ENCODE peak calls at places on chromosomes 4 and X, in ten cellular contexts. One of them, this sample, is unnamed.

GRCh38 chr4:152458801-152459302 is 77.0 kb downstream of the FBXW7 start:
- DNase-seq in BE2C: no peak
- DNase-seq in AG04450: no peak
- DNase-seq in PC-3: no peak
- DNase-seq in CD4-positive, CD25-positive, alpha-beta regulatory T cell: no peak
- DNase-seq in heart left ventricle: no peak
- DNase-seq in spleen: no peak
- DNase-seq in H9: no peak
- DNase-seq in body of pancreas: no peak
- DNase-seq in lower lobe of right lung: no peak
- DNase-seq in this sample: no peak

GRCh38 chrX:80792205-80792604 is 17.5 kb downstream of the BRWD3 start:
- DNase-seq in spleen: no peak
- DNase-seq in AG04450: no peak
- DNase-seq in PC-3: no peak
- DNase-seq in body of pancreas: no peak
- DNase-seq in lower lobe of right lung: no peak
- DNase-seq in CD4-positive, CD25-positive, alpha-beta regulatory T cell: no peak
- DNase-seq in heart left ventricle: no peak
- DNase-seq in H9: no peak
- DNase-seq in BE2C: no peak
- DNase-seq in this sample: no peak

GRCh38 chrX:50805316-50805715 is 8.7 kb downstream of the SHROOM4 start:
- DNase-seq in BE2C: no peak
- DNase-seq in CD4-positive, CD25-positive, alpha-beta regulatory T cell: no peak
- DNase-seq in heart left ventricle: no peak
- DNase-seq in lower lobe of right lung: no peak
- DNase-seq in PC-3: no peak
- DNase-seq in body of pancreas: no peak
- DNase-seq in AG04450: no peak
- DNase-seq in spleen: no peak
- DNase-seq in H9: no peak
- DNase-seq in this sample: no peak

GRCh38 chr4:75831856-75832405 is 70.3 kb downstream of the PPEF2 start:
- DNase-seq in lower lobe of right lung: no peak
- DNase-seq in PC-3: no peak
- DNase-seq in CD4-positive, CD25-positive, alpha-beta regulatory T cell: no peak
- DNase-seq in spleen: no peak
- DNase-seq in H9: peak; percentile 52
- DNase-seq in heart left ventricle: no peak
- DNase-seq in body of pancreas: no peak
- DNase-seq in AG04450: no peak
- DNase-seq in BE2C: no peak
- DNase-seq in this sample: no peak

GRCh38 chrX:1093112-1093511 is 119.3 kb downstream of the CRLF2 start:
- DNase-seq in lower lobe of right lung: no peak
- DNase-seq in heart left ventricle: no peak
- DNase-seq in AG04450: no peak
- DNase-seq in spleen: peak; percentile 45
- DNase-seq in CD4-positive, CD25-positive, alpha-beta regulatory T cell: no peak
- DNase-seq in H9: no peak
- DNase-seq in body of pancreas: no peak
- DNase-seq in PC-3: no peak
- DNase-seq in BE2C: no peak
- DNase-seq in this sample: no peak

GRCh38 chrX:43876680-43877079 is 5.6 kb downstream of the MAOB start:
- DNase-seq in PC-3: no peak
- DNase-seq in heart left ventricle: no peak
- DNase-seq in BE2C: no peak
- DNase-seq in lower lobe of right lung: no peak
- DNase-seq in spleen: no peak
- DNase-seq in H9: no peak
- DNase-seq in AG04450: no peak
- DNase-seq in CD4-positive, CD25-positive, alpha-beta regulatory T cell: no peak
- DNase-seq in body of pancreas: no peak
- DNase-seq in this sample: no peak

GRCh38 chr4:7159923-7160322 is 32.4 kb upstream of the SORCS2 start:
- DNase-seq in spleen: no peak
- DNase-seq in PC-3: no peak
- DNase-seq in heart left ventricle: peak; percentile 1
- DNase-seq in H9: peak; percentile 6
- DNase-seq in lower lobe of right lung: no peak
- DNase-seq in CD4-positive, CD25-positive, alpha-beta regulatory T cell: no peak
- DNase-seq in body of pancreas: peak; percentile 28
- DNase-seq in BE2C: no peak
- DNase-seq in AG04450: no peak
- DNase-seq in this sample: no peak

GRCh38 chr4:89382439-89382838 is 74.8 kb upstream of the GPRIN3 start:
- DNase-seq in BE2C: no peak
- DNase-seq in body of pancreas: no peak
- DNase-seq in spleen: no peak
- DNase-seq in heart left ventricle: no peak
- DNase-seq in CD4-positive, CD25-positive, alpha-beta regulatory T cell: no peak
- DNase-seq in lower lobe of right lung: no peak
- DNase-seq in PC-3: no peak
- DNase-seq in H9: no peak
- DNase-seq in AG04450: no peak
- DNase-seq in this sample: no peak

GRCh38 chr4:89558147-89558546 is 250.5 kb upstream of the GPRIN3 start:
- DNase-seq in heart left ventricle: no peak
- DNase-seq in PC-3: peak; percentile 14
- DNase-seq in BE2C: no peak
- DNase-seq in body of pancreas: no peak
- DNase-seq in lower lobe of right lung: no peak
- DNase-seq in CD4-positive, CD25-positive, alpha-beta regulatory T cell: no peak
- DNase-seq in H9: peak; percentile 35
- DNase-seq in AG04450: no peak
- DNase-seq in spleen: no peak
- DNase-seq in this sample: no peak

GRCh38 chr4:102139932-102140331 is 205.3 kb downstream of the SLC39A8 start:
- DNase-seq in lower lobe of right lung: no peak
- DNase-seq in H9: no peak
- DNase-seq in AG04450: no peak
- DNase-seq in heart left ventricle: no peak
- DNase-seq in PC-3: peak; percentile 88
- DNase-seq in body of pancreas: no peak
- DNase-seq in CD4-positive, CD25-positive, alpha-beta regulatory T cell: no peak
- DNase-seq in spleen: no peak
- DNase-seq in BE2C: no peak
- DNase-seq in this sample: no peak

GRCh38 chrX:72159769-72160168 is 21.8 kb upstream of the PIN4 start:
- DNase-seq in H9: no peak
- DNase-seq in heart left ventricle: no peak
- DNase-seq in spleen: no peak
- DNase-seq in CD4-positive, CD25-positive, alpha-beta regulatory T cell: no peak
- DNase-seq in BE2C: no peak
- DNase-seq in body of pancreas: no peak
- DNase-seq in AG04450: no peak
- DNase-seq in PC-3: no peak
- DNase-seq in lower lobe of right lung: no peak
- DNase-seq in this sample: no peak

GRCh38 chrX:8832582-8833378 is 31.6 kb upstream of the FAM9A start:
- DNase-seq in spleen: no peak
- DNase-seq in AG04450: no peak
- DNase-seq in PC-3: no peak
- DNase-seq in lower lobe of right lung: no peak
- DNase-seq in body of pancreas: no peak
- DNase-seq in heart left ventricle: no peak
- DNase-seq in H9: no peak
- DNase-seq in CD4-positive, CD25-positive, alpha-beta regulatory T cell: no peak
- DNase-seq in BE2C: no peak
- DNase-seq in this sample: no peak

GRCh38 chr4:128858875-128859696 is 49.6 kb downstream of the JADE1 start:
- DNase-seq in body of pancreas: no peak
- DNase-seq in CD4-positive, CD25-positive, alpha-beta regulatory T cell: no peak
- DNase-seq in AG04450: peak; percentile 58
- DNase-seq in PC-3: no peak
- DNase-seq in spleen: no peak
- DNase-seq in BE2C: no peak
- DNase-seq in H9: no peak
- DNase-seq in heart left ventricle: peak; percentile 54
- DNase-seq in lower lobe of right lung: no peak
- DNase-seq in this sample: no peak

GRCh38 chr4:128862608-128863313 is 53.3 kb downstream of the JADE1 start:
- DNase-seq in AG04450: no peak
- DNase-seq in spleen: peak; percentile 74
- DNase-seq in BE2C: no peak
- DNase-seq in PC-3: no peak
- DNase-seq in H9: no peak
- DNase-seq in lower lobe of right lung: no peak
- DNase-seq in CD4-positive, CD25-positive, alpha-beta regulatory T cell: peak; percentile 27
- DNase-seq in body of pancreas: no peak
- DNase-seq in heart left ventricle: no peak
- DNase-seq in this sample: peak; percentile 32

GRCh38 chr4:128863314-128864075 is 54.0 kb downstream of the JADE1 start:
- DNase-seq in CD4-positive, CD25-positive, alpha-beta regulatory T cell: peak; percentile 58
- DNase-seq in lower lobe of right lung: peak; percentile 58
- DNase-seq in AG04450: peak; percentile 60
- DNase-seq in body of pancreas: peak; percentile 84
- DNase-seq in PC-3: peak; percentile 64
- DNase-seq in spleen: peak; percentile 79
- DNase-seq in BE2C: peak; percentile 84
- DNase-seq in H9: peak; percentile 88
- DNase-seq in heart left ventricle: peak; percentile 76
- DNase-seq in this sample: peak; percentile 60

GRCh38 chr4:128861856-128862518 is 52.5 kb downstream of the JADE1 start:
- DNase-seq in AG04450: no peak
- DNase-seq in PC-3: no peak
- DNase-seq in CD4-positive, CD25-positive, alpha-beta regulatory T cell: no peak
- DNase-seq in heart left ventricle: no peak
- DNase-seq in lower lobe of right lung: peak; percentile 58
- DNase-seq in spleen: peak; percentile 88
- DNase-seq in BE2C: no peak
- DNase-seq in body of pancreas: no peak
- DNase-seq in H9: no peak
- DNase-seq in this sample: no peak

GRCh38 chr4:128859887-128860774 is 50.6 kb downstream of the JADE1 start:
- DNase-seq in body of pancreas: no peak
- DNase-seq in BE2C: no peak
- DNase-seq in CD4-positive, CD25-positive, alpha-beta regulatory T cell: no peak
- DNase-seq in PC-3: no peak
- DNase-seq in AG04450: peak; percentile 85
- DNase-seq in spleen: no peak
- DNase-seq in lower lobe of right lung: no peak
- DNase-seq in H9: no peak
- DNase-seq in heart left ventricle: no peak
- DNase-seq in this sample: no peak
- H3K9me3 ChIP-seq in body of pancreas: no peaks in the 10 kb centered on the region
- H3K9me3 ChIP-seq in BE2C: no peaks in the 10 kb centered on the region
- H3K9me3 ChIP-seq in CD4-positive, CD25-positive, alpha-beta regulatory T cell: no peaks in the 10 kb centered on the region
- H3K9me3 ChIP-seq in PC-3: no peaks in the 10 kb centered on the region
- H3K9me3 ChIP-seq in AG04450: no peaks in the 10 kb centered on the region
- H3K9me3 ChIP-seq in spleen: no peaks in the 10 kb centered on the region
- H3K9me3 ChIP-seq in lower lobe of right lung: no peaks in the 10 kb centered on the region
- H3K9me3 ChIP-seq in H9: no peaks in the 10 kb centered on the region
- H3K9me3 ChIP-seq in heart left ventricle: no peaks in the 10 kb centered on the region
- H3K9me3 ChIP-seq in this sample: no peaks in the 10 kb centered on the region

DNA sequence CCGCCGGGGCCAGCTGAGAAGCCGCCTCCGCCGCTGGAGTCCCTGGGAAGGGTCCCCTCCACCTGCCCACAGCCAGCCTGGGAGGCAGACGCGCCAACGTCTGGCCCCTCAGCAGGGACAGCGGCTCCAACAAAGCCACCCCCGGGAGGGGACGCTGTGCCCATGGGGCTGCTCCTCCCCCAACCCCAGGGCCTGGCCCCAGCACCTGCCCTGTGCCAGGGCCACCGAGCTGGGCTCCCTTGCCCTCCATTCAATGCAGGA is 6.1 kb upstream of the HMX1 start:
- DNase-seq in PC-3: no peak
- DNase-seq in heart left ventricle: no peak
- DNase-seq in body of pancreas: no peak
- DNase-seq in CD4-positive, CD25-positive, alpha-beta regulatory T cell: no peak
- DNase-seq in AG04450: no peak
- DNase-seq in H9: no peak
- DNase-seq in lower lobe of right lung: no peak
- DNase-seq in spleen: no peak
- DNase-seq in BE2C: no peak
- DNase-seq in this sample: no peak
- H3K9me3 ChIP-seq in PC-3: no peaks in the 10 kb centered on the region
- H3K9me3 ChIP-seq in heart left ventricle: no peaks in the 10 kb centered on the region
- H3K9me3 ChIP-seq in body of pancreas: no peaks in the 10 kb centered on the region
- H3K9me3 ChIP-seq in CD4-positive, CD25-positive, alpha-beta regulatory T cell: no peaks in the 10 kb centered on the region
- H3K9me3 ChIP-seq in AG04450: no peaks in the 10 kb centered on the region
- H3K9me3 ChIP-seq in H9: no peaks in the 10 kb centered on the region
- H3K9me3 ChIP-seq in lower lobe of right lung: no peaks in the 10 kb centered on the region
- H3K9me3 ChIP-seq in spleen: no peaks in the 10 kb centered on the region
- H3K9me3 ChIP-seq in BE2C: no peaks in the 10 kb centered on the region
- H3K9me3 ChIP-seq in this sample: no peaks in the 10 kb centered on the region

GRCh38 chr4:116499-116898 is 7.8 kb upstream of the ZNF718 start:
- DNase-seq in CD4-positive, CD25-positive, alpha-beta regulatory T cell: no peak
- DNase-seq in PC-3: no peak
- DNase-seq in AG04450: no peak
- DNase-seq in heart left ventricle: no peak
- DNase-seq in body of pancreas: no peak
- DNase-seq in spleen: no peak
- DNase-seq in H9: no peak
- DNase-seq in lower lobe of right lung: no peak
- DNase-seq in BE2C: no peak
- DNase-seq in this sample: no peak
- H3K9me3 ChIP-seq in CD4-positive, CD25-positive, alpha-beta regulatory T cell: peaks cover 13% of the 10 kb centered on the region
- H3K9me3 ChIP-seq in PC-3: no peaks in the 10 kb centered on the region
- H3K9me3 ChIP-seq in AG04450: peaks cover 7% of the 10 kb centered on the region
- H3K9me3 ChIP-seq in heart left ventricle: no peaks in the 10 kb centered on the region
- H3K9me3 ChIP-seq in body of pancreas: no peaks in the 10 kb centered on the region
- H3K9me3 ChIP-seq in spleen: peaks cover 69% of the 10 kb centered on the region
- H3K9me3 ChIP-seq in H9: no peaks in the 10 kb centered on the region
- H3K9me3 ChIP-seq in lower lobe of right lung: peaks cover 6% of the 10 kb centered on the region
- H3K9me3 ChIP-seq in BE2C: no peaks in the 10 kb centered on the region
- H3K9me3 ChIP-seq in this sample: peaks cover 5% of the 10 kb centered on the region

GRCh38 chr4:175986-176385 is 51.7 kb downstream of the ZNF718 start:
- DNase-seq in AG04450: no peak
- DNase-seq in CD4-positive, CD25-positive, alpha-beta regulatory T cell: no peak
- DNase-seq in BE2C: no peak
- DNase-seq in PC-3: no peak
- DNase-seq in heart left ventricle: no peak
- DNase-seq in H9: no peak
- DNase-seq in spleen: no peak
- DNase-seq in lower lobe of right lung: no peak
- DNase-seq in body of pancreas: no peak
- DNase-seq in this sample: no peak

GRCh38 chr4:173666-174314 is 49.5 kb downstream of the ZNF718 start:
- DNase-seq in body of pancreas: no peak
- DNase-seq in H9: no peak
- DNase-seq in BE2C: no peak
- DNase-seq in heart left ventricle: no peak
- DNase-seq in lower lobe of right lung: no peak
- DNase-seq in CD4-positive, CD25-positive, alpha-beta regulatory T cell: no peak
- DNase-seq in PC-3: no peak
- DNase-seq in AG04450: no peak
- DNase-seq in spleen: no peak
- DNase-seq in this sample: no peak

DNA sequence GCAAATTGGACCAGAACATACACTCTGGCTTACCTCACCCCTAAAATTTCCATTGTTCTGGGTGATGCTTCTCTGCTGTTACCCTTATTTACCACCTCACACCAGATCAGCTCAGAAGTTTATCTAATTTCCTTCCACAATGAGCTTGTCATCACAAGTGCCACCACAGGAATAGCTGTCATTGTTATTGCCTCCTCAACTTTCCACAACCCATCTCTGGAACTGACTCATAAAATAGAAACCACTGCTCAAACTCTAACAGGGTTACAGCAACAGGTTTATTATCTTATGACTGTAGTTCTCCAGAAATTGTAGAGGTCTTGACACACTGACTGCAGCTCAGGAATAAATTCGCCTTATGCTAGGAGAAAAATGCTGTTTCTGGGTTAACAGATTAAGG is 52.7 kb downstream of the ZNF718 start:
- DNase-seq in body of pancreas: no peak
- DNase-seq in lower lobe of right lung: no peak
- DNase-seq in CD4-positive, CD25-positive, alpha-beta regulatory T cell: no peak
- DNase-seq in H9: no peak
- DNase-seq in spleen: no peak
- DNase-seq in AG04450: no peak
- DNase-seq in PC-3: no peak
- DNase-seq in heart left ventricle: no peak
- DNase-seq in BE2C: no peak
- DNase-seq in this sample: no peak
- H3K9me3 ChIP-seq in body of pancreas: no peaks in the 10 kb centered on the region
- H3K9me3 ChIP-seq in lower lobe of right lung: peaks cover 98% of the 10 kb centered on the region
- H3K9me3 ChIP-seq in CD4-positive, CD25-positive, alpha-beta regulatory T cell: peaks cover 92% of the 10 kb centered on the region
- H3K9me3 ChIP-seq in H9: peaks cover 21% of the 10 kb centered on the region
- H3K9me3 ChIP-seq in spleen: peaks cover 100% of the 10 kb centered on the region
- H3K9me3 ChIP-seq in AG04450: peaks cover 34% of the 10 kb centered on the region
- H3K9me3 ChIP-seq in PC-3: peaks cover 9% of the 10 kb centered on the region
- H3K9me3 ChIP-seq in heart left ventricle: peaks cover 70% of the 10 kb centered on the region
- H3K9me3 ChIP-seq in BE2C: no peaks in the 10 kb centered on the region
- H3K9me3 ChIP-seq in this sample: peaks cover 39% of the 10 kb centered on the region